ENCODE peak calls at places on chromosomes 6 and 20, in four cellular contexts. Z is HTR-8/SVneo, Q is astrocyte of the cerebellum, W is retinal pigment epithelial cell. B is an unnamed sample.

GRCh38 chr6:10383312-10384063 is 31.4 kb downstream of the TFAP2A start:
- DNase-seq in Q (no peak), W (no peak), Z (no peak), B (no peak)

GRCh38 chr20:25237610-25238318 is 10.1 kb upstream of the PYGB start:
- DNase-seq in Q (peak; percentile 96), W (peak; percentile 78), Z (peak; percentile 93), B (no peak)

GRCh38 chr6:41568585-41569384 is 22.6 kb downstream of the FOXP4 start:
- DNase-seq in Z (no peak), W (no peak), Q (no peak), B (peak; percentile 60)

GRCh38 chr6:156686429-156686939 is 90.7 kb upstream of the ARID1B start:
- DNase-seq in Q (peak; percentile 27), Z (peak; percentile 38), W (peak; percentile 43), B (peak; percentile 94)

GRCh38 chr20:3796477-3797225 is 541 bp downstream of the CDC25B start:
- DNase-seq in Q (no peak), W (no peak), Z (no peak), B (no peak)

GRCh38 chr20:39016496-39016895 is 54.4 kb downstream of the DHX35 start:
- DNase-seq in Q (no peak), Z (no peak), W (no peak), B (no peak)

GRCh38 chr20:53903652-53903987 is 166.8 kb downstream of the BCAS1 start:
- DNase-seq in Q (no peak), Z (no peak), W (no peak), B (no peak)

GRCh38 chr6:25301358-25301757 is 22.2 kb downstream of the CARMIL1 start:
- DNase-seq in Q (no peak), W (no peak), Z (no peak), B (no peak)

GRCh38 chr20:33727115-33727479 is 4.7 kb upstream of the ZNF341 start:
- DNase-seq in W (no peak), Z (no peak), Q (no peak), B (no peak)

GRCh38 chr6:75431379-75431778 is 62.2 kb downstream of the FILIP1 start:
- DNase-seq in Q (no peak), Z (no peak), W (no peak), B (no peak)

B was measured in DMS79.